ENCODE peak calls at places on chromosomes 4 and X, in eight cellular contexts. D is esophagus squamous epithelium, F is IMR-90, C is thoracic aorta, G is lower lobe of right lung, X is left ventricle myocardium inferior, L is prostate gland, P is psoas muscle. B is an unnamed sample. For H3K4me1, the result is how much of the 10 kb centered on the place peaks cover.

GRCh38 chr4:38113136-38113535 is 152.9 kb downstream of the PTTG2 start:
- DNase-seq in D (no peak), F (no peak), C (no peak), G (no peak), X (no peak), L (no peak), P (no peak), B (no peak)

GRCh38 chr4:145734051-145734450 is 54.1 kb downstream of the C4orf51 start:
- DNase-seq in D (no peak), F (no peak), C (no peak), G (no peak), X (no peak), L (no peak), P (no peak), B (peak)

GRCh38 chrX:148865237-148865636 is 364.8 kb downstream of the AFF2 start:
- DNase-seq in D (no peak), F (no peak), C (no peak), G (no peak), X (no peak), L (no peak), P (no peak), B (no peak)

GRCh38 chr4:186596346-186596745 is 41.0 kb upstream of the MTNR1A start:
- DNase-seq in D (no peak), F (no peak), C (no peak), G (no peak), X (no peak), L (no peak), P (no peak), B (no peak)

GRCh38 chr4:29805871-29806480 is 914.2 kb upstream of the PCDH7 start:
- DNase-seq in D (no peak), F (no peak), C (no peak), G (no peak), X (no peak), L (no peak), P (no peak), B (no peak)

GRCh38 chr4:36547383-36547782 is 266.0 kb downstream of the DTHD1 start:
- DNase-seq in D (no peak), F (no peak), C (no peak), G (no peak), X (no peak), L (no peak), P (no peak), B (no peak)

GRCh38 chr4:148090503-148091476 is 351.4 kb downstream of the NR3C2 start:
- DNase-seq in D (no peak), F (no peak), C (no peak), G (no peak), X (no peak), L (no peak), P (no peak), B (no peak)

GRCh38 chr4:13294961-13295605 is 189.1 kb downstream of the RAB28 start:
- DNase-seq in D (no peak), F (no peak), C (no peak), G (no peak), X (no peak), L (no peak), P (no peak), B (peak)

GRCh38 chr4:158162637-158163036 is 10.2 kb downstream of the GASK1B start:
- DNase-seq in D (no peak), F (peak), C (no peak), G (no peak), X (no peak), L (no peak), P (no peak), B (peak)

GRCh38 chr4:98937977-98938376 is 9.0 kb upstream of the EIF4E start:
- DNase-seq in D (no peak), F (no peak), C (no peak), G (no peak), X (no peak), L (no peak), P (no peak), B (no peak)

GRCh38 chrX:129925305-129926092 is 19.5 kb downstream of the UTP14A start:
- DNase-seq in D (no peak), F (peak), C (no peak), G (peak), X (peak), L (peak), P (peak), B (peak)

GRCh38 chrX:132094169-132094568 is 33.7 kb downstream of the FRMD7 start:
- DNase-seq in D (no peak), F (no peak), C (no peak), G (no peak), X (no peak), L (no peak), P (no peak), B (peak)

GRCh38 chrX:85309717-85310116 is 65.9 kb downstream of the ZNF711 start:
- DNase-seq in D (no peak), F (no peak), C (no peak), G (no peak), X (no peak), L (no peak), P (no peak), B (no peak)

GRCh38 chrX:108397627-108398392 is 40.4 kb downstream of the COL4A6 start:
- DNase-seq in D (no peak), F (peak), C (no peak), G (no peak), X (no peak), L (no peak), P (no peak), B (peak)

GRCh38 chr4:4574792-4575191 is 32.9 kb upstream of the STX18 start:
- DNase-seq in D (peak), F (peak), C (peak), G (peak), X (peak), L (peak), P (no peak), B (peak)

GRCh38 chr4:8762951-8763735 is 108.5 kb downstream of the HMX1 start:
- DNase-seq in D (no peak), F (no peak), C (no peak), G (peak), X (no peak), L (no peak), P (peak), B (no peak)

GRCh38 chr4:184282895-184283654 is 65.4 kb upstream of the ENPP6 start:
- DNase-seq in D (no peak), F (no peak), C (no peak), G (no peak), X (no peak), L (peak), P (no peak), B (peak)

GRCh38 chrX:71181558-71181909 is 36.9 kb downstream of the NLGN3 start:
- DNase-seq in D (no peak), F (no peak), C (no peak), G (no peak), X (no peak), L (no peak), P (no peak), B (no peak)
- H3K4me3 ChIP-seq in D (peak), F (peak), C (peak), G (peak), X (peak), L (peak), P (peak), B (peak)

GRCh38 chrX:53678667-53679066 is 7.9 kb downstream of the HUWE1 start:
- DNase-seq in D (no peak), F (no peak), C (no peak), G (no peak), X (no peak), L (no peak), P (no peak), B (no peak)
- TF ChIP-seq CTCF in D (no peak), F (no peak), C (no peak), G (no peak), X (peak), L (no peak), P (peak), B (peak)

GRCh38 chr4:86971355-86971683 is 36.5 kb downstream of the AFF1 start:
- DNase-seq in D (no peak), F (no peak), C (no peak), G (no peak), X (no peak), L (no peak), P (no peak), B (no peak)

GRCh38 chr4:86968477-86969015 is 33.7 kb downstream of the AFF1 start:
- DNase-seq in D (no peak), F (no peak), C (no peak), G (no peak), X (no peak), L (no peak), P (no peak), B (no peak)

GRCh38 chr4:86972997-86973396 is 38.2 kb downstream of the AFF1 start:
- DNase-seq in D (no peak), F (no peak), C (no peak), G (peak), X (no peak), L (peak), P (peak), B (peak)

GRCh38 chr4:86967798-86968197 is 33.0 kb downstream of the AFF1 start:
- DNase-seq in D (no peak), F (peak), C (no peak), G (no peak), X (no peak), L (no peak), P (no peak), B (peak)

DNA sequence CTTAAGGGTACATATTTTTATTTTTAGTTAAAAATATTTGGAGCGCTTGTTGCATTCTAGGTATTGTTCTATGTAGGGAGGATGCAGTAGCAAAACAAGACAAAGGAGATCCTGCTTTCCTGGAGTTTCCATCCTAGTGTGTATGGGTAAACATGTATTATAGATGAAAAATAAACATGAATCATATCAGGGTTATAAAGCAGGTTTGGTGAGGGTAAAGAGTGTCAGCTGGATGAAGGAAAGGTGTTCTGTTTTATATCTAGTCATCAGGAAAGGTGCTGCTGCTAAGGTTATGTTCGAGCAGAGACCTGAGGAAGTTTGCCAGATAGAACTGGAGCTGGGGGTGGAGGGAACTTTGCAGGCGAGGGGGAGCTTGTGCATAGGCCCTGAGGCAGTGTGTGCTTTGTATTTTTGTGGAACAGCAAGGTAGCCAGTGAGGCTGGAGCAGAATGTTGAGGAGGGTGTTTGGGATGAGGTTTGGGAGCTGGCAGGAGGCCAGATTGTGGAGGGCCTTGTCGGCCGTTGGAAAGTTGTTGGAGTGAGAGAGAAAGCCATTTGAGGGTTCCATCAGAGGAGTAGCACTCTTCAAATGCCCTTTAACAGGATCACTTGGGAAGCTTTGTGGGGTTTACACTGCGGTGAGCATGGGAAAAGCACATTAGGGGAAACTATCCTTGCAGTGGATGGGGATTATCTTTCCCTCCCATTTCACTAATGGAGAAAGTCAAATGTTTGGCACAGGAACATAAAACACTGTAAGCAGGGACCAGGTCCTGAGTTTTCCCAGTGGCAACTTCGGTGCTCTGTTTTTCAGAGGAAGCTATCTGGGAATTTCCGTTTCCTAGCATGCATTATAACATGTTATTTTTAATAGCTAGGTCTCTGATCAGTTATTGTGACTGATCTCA is 35.9 kb downstream of the AFF1 start:
- DNase-seq in D (no peak), F (no peak), C (no peak), G (no peak), X (no peak), L (no peak), P (no peak), B (no peak)
- H3K4me1 ChIP-seq in D (under half), F (under half), C (under half), G (half or more), X (half or more), L (under half), P (under half), B (under half)

GRCh38 chrX:67784712-67785111 is 240.9 kb downstream of the AR start:
- DNase-seq in D (no peak), F (no peak), C (no peak), G (no peak), X (no peak), L (no peak), P (no peak), B (no peak)

GRCh38 chrX:67787196-67787595 is 243.4 kb downstream of the AR start:
- DNase-seq in D (no peak), F (no peak), C (no peak), G (no peak), X (no peak), L (no peak), P (no peak), B (no peak)

DNA sequence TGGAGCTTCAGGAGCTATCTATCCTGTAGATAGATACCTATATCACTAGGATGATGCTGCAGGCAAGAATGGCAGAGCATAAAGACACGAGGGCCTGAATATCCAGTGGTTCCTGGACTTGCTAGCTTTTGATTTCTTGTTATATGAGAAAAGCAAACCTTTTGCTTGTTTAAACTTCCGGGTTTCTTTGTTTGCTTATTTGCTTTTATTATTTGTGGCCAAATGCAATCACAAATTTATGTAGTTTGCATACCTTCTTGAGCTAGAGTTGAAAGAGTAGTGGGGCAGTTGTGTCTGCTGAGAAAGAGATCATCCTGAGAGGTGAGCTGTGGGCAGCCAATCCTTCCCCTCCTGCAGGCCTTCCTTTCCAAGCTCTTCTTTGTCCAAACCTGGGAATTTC is 245.7 kb downstream of the AR start:
- DNase-seq in D (no peak), F (no peak), C (no peak), G (no peak), X (no peak), L (no peak), P (no peak), B (no peak)
- H3K4me3 ChIP-seq in D (no peak), F (no peak), C (no peak), G (no peak), X (no peak), L (no peak), P (no peak), B (no peak)

DNA sequence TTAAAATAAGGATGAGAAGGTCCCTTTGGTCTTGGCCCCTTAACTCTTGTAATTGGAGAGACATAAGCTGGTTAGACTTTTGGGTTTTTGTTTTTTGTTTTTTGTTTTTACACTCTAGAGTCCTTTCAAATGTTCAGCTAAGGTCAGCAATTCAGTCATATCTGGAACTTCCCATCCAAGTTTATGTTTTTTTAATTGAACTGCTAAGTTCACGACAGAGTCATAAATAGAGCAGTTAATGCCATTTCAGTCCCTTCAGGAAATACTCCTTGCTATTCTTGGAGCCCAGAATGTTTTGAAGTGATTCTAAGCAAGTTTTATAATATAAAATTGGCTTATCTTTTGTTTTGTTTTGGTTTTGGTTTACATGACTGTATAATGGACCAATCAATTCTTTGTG is 329.4 kb upstream of the PABPC4L start:
- DNase-seq in D (no peak), F (no peak), C (no peak), G (no peak), X (no peak), L (no peak), P (no peak), B (no peak)
- TF ChIP-seq CTCF in D (no peak), F (no peak), C (no peak), G (no peak), X (no peak), L (no peak), P (no peak), B (no peak)

GRCh38 chr4:94490437-94490836 is 38.7 kb downstream of the PDLIM5 start:
- DNase-seq in D (no peak), F (no peak), C (no peak), G (no peak), X (no peak), L (no peak), P (no peak), B (no peak)

GRCh38 chr4:94489075-94489474 is 37.3 kb downstream of the PDLIM5 start:
- DNase-seq in D (no peak), F (no peak), C (no peak), G (no peak), X (no peak), L (no peak), P (no peak), B (no peak)

GRCh38 chr4:94488667-94489066 is 36.9 kb downstream of the PDLIM5 start:
- DNase-seq in D (no peak), F (peak), C (no peak), G (no peak), X (no peak), L (no peak), P (no peak), B (peak)

GRCh38 chr4:94486372-94486801 is 34.6 kb downstream of the PDLIM5 start:
- DNase-seq in D (no peak), F (peak), C (no peak), G (no peak), X (no peak), L (no peak), P (no peak), B (peak)

GRCh38 chr4:94491322-94491721 is 39.6 kb downstream of the PDLIM5 start:
- DNase-seq in D (no peak), F (peak), C (no peak), G (no peak), X (no peak), L (no peak), P (no peak), B (peak)
- H3K4me1 ChIP-seq in D (under half), F (under half), C (under half), G (under half), X (half or more), L (under half), P (half or more), B (under half)

B was measured in fibroblast of lung.